ENCODE peak calls at places on chromosomes 11 and 22, in nine cellular contexts. Y is spleen, E is HCT116, B is astrocyte, C is PC-3, D is body of pancreas, H is pancreas, X is upper lobe of right lung, M is IMR-90. G is an unnamed sample. For H3K36me3, the result is how much of the 10 kb centered on the place peaks cover.

GRCh38 chr11:27485930-27486773 is 13.6 kb upstream of the LGR4 start:
- DNase-seq in Y (no peak), E (peak), B (peak), C (peak), D (peak), H (no peak), X (no peak), M (peak), G (no peak)

GRCh38 chr11:114416441-114416928 is 16.0 kb downstream of the RBM7 start:
- DNase-seq in Y (no peak), E (no peak), B (peak), C (peak), D (no peak), H (no peak), X (no peak), M (peak), G (no peak)

GRCh38 chr22:49749885-49750510 is 77.7 kb downstream of the BRD1 start:
- DNase-seq in Y (no peak), E (no peak), B (no peak), C (no peak), D (no peak), H (peak), X (peak), M (no peak), G (peak)

GRCh38 chr22:49212466-49212865 is 615.2 kb downstream of the BRD1 start:
- DNase-seq in Y (peak), E (no peak), B (no peak), C (no peak), D (no peak), H (peak), X (peak), M (no peak), G (peak)

GRCh38 chr11:8693010-8693551 is 10.5 kb downstream of the RPL27A start:
- DNase-seq in Y (no peak), E (no peak), B (no peak), C (no peak), D (no peak), H (no peak), X (no peak), M (peak), G (no peak)

GRCh38 chr22:50525991-50526848 is 822 bp upstream of the SCO2 start:
- DNase-seq in Y (peak), E (no peak), B (peak), C (peak), D (peak), H (peak), X (peak), M (peak), G (peak)

GRCh38 chr11:69704508-69705245 is 855 bp upstream of the FGF19 start:
- DNase-seq in Y (peak), E (no peak), B (no peak), C (peak), D (no peak), H (no peak), X (no peak), M (no peak), G (no peak)

GRCh38 chr11:68026391-68027105 is 3.9 kb upstream of the NDUFS8 start:
- DNase-seq in Y (no peak), E (no peak), B (no peak), C (no peak), D (no peak), H (peak), X (no peak), M (no peak), G (peak)

GRCh38 chr22:37661160-37661924 is 2.8 kb downstream of the PDXP start:
- DNase-seq in Y (no peak), E (no peak), B (peak), C (peak), D (peak), H (no peak), X (no peak), M (peak), G (no peak)

GRCh38 chr11:60925685-60926267 is 1.5 kb downstream of the TMEM132A start:
- DNase-seq in Y (peak), E (no peak), B (peak), C (peak), D (no peak), H (no peak), X (no peak), M (peak), G (no peak)

GRCh38 chr11:59117774-59118173 is 10.7 kb downstream of the FAM111B start:
- DNase-seq in Y (no peak), E (no peak), B (no peak), C (no peak), D (no peak), H (no peak), X (no peak), M (no peak), G (no peak)

GRCh38 chr11:99645934-99646333 is 625.2 kb downstream of the CNTN5 start:
- DNase-seq in Y (no peak), E (no peak), B (no peak), C (no peak), D (no peak), H (no peak), X (no peak), M (no peak), G (no peak)

GRCh38 chr11:26227311-26227710 is 104.6 kb upstream of the ANO3 start:
- DNase-seq in Y (no peak), E (no peak), B (peak), C (peak), D (no peak), H (no peak), X (no peak), M (peak), G (no peak)

GRCh38 chr11:118771481-118772278 is 19.3 kb downstream of the DDX6 start:
- DNase-seq in Y (no peak), E (no peak), B (no peak), C (no peak), D (no peak), H (no peak), X (no peak), M (no peak), G (no peak)

GRCh38 chr11:35256296-35256695 is 117.3 kb downstream of the CD44 start:
- DNase-seq in Y (no peak), E (no peak), B (no peak), C (no peak), D (no peak), H (no peak), X (no peak), M (no peak), G (no peak)

GRCh38 chr11:17952487-17952886 is 60.4 kb downstream of the SERGEF start:
- DNase-seq in Y (no peak), E (no peak), B (no peak), C (no peak), D (no peak), H (no peak), X (no peak), M (no peak), G (no peak)

GRCh38 chr11:73401217-73401923 is 25.2 kb downstream of the RELT start:
- DNase-seq in Y (no peak), E (no peak), B (no peak), C (no peak), D (no peak), H (no peak), X (no peak), M (no peak), G (no peak)

GRCh38 chr11:69209936-69210659 is 54.4 kb downstream of the SMIM38 start:
- DNase-seq in Y (peak), E (no peak), B (no peak), C (no peak), D (peak), H (no peak), X (peak), M (no peak), G (no peak)

GRCh38 chr11:69492201-69492991 is 10.9 kb downstream of the LINC01488 start:
- DNase-seq in Y (peak), E (no peak), B (peak), C (no peak), D (no peak), H (peak), X (no peak), M (peak), G (no peak)

GRCh38 chr11:69298778-69299461 is 5.0 kb downstream of the MYEOV start:
- DNase-seq in Y (peak), E (no peak), B (no peak), C (peak), D (no peak), H (peak), X (peak), M (peak), G (no peak)

GRCh38 chr22:20407829-20408228 is 13.9 kb downstream of the ZNF74 start:
- DNase-seq in Y (no peak), E (no peak), B (no peak), C (no peak), D (no peak), H (no peak), X (peak), M (no peak), G (no peak)

GRCh38 chr22:37121887-37122591 is 12.5 kb upstream of the TMPRSS6 start:
- DNase-seq in Y (peak), E (no peak), B (peak), C (peak), D (peak), H (no peak), X (peak), M (peak), G (no peak)

GRCh38 chr11:2834893-2835767 is 50.4 kb downstream of the CDKN1C start:
- DNase-seq in Y (no peak), E (no peak), B (peak), C (peak), D (no peak), H (peak), X (no peak), M (peak), G (peak)

DNA sequence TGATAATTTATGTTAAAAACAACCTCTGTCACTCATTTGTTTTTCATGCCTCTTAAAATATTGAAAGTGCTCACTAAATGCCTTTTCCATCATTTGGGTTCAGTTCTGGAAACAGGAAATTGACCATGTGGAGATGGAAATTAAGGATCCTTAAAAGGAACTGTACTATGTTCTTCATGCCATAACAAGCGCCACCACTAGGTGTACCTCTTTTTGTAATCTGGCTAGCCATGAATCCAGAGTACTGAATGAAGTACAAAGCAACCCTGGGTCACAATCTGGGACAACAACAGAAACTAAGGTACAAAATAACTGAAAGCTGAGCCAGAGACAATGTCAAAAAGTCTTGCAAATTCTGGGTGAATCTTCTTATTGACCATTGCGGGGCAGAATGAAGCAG is 559.1 kb downstream of the FAM181B start:
- DNase-seq in Y (no peak), E (no peak), B (no peak), C (no peak), D (no peak), H (no peak), X (no peak), M (no peak), G (no peak)
- TF ChIP-seq CTCF in Y (no peak), E (peak), B (peak), C (peak), D (no peak), H (no peak), X (no peak), M (no peak), G (no peak)

GRCh38 chr11:111841370-111842053 is 29.9 kb downstream of the ALG9 start:
- DNase-seq in Y (peak), E (peak), B (peak), C (peak), D (peak), H (peak), X (peak), M (peak), G (no peak)

GRCh38 chr11:111837366-111837891 is 34.0 kb downstream of the ALG9 start:
- DNase-seq in Y (no peak), E (no peak), B (no peak), C (no peak), D (no peak), H (no peak), X (no peak), M (no peak), G (no peak)

GRCh38 chr11:111836766-111837165 is 34.6 kb downstream of the ALG9 start:
- DNase-seq in Y (no peak), E (no peak), B (peak), C (peak), D (no peak), H (no peak), X (no peak), M (peak), G (no peak)

GRCh38 chr11:111838054-111838453 is 33.3 kb downstream of the ALG9 start:
- DNase-seq in Y (no peak), E (no peak), B (no peak), C (no peak), D (no peak), H (no peak), X (no peak), M (no peak), G (no peak)

GRCh38 chr11:111840143-111840542 is 31.2 kb downstream of the ALG9 start:
- DNase-seq in Y (no peak), E (no peak), B (no peak), C (no peak), D (no peak), H (no peak), X (no peak), M (no peak), G (no peak)
- H3K27ac ChIP-seq in Y (no peak), E (no peak), B (no peak), C (no peak), D (no peak), H (no peak), X (no peak), M (no peak), G (no peak)

DNA sequence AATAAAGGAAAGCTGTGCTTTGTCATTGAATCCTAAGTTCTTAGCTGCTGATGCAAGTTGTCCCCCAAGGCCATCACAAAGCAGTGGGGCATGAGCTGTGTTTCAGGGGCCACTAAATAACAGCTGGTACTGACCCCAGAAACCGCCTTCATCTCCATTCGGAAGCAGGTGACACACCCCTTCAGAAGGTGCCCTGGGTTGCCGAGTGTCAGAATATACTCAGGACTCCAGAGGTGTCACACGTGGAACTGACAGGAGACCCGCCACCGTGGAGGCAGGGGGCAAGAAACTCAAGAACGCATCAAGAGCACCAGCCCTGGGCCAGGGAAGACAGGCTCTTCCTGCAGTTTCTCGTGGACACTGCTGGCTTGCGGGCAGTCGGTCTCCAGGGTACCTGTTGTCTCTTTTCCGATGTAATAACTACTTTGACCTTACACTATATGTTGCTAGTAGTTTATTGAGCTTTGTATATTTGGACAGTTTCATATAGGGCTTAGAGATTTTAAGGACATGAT is 41.5 kb downstream of the PPP2R1B start:
- DNase-seq in Y (no peak), E (no peak), B (no peak), C (no peak), D (no peak), H (no peak), X (peak), M (no peak), G (no peak)
- H3K36me3 ChIP-seq in Y (half or more), E (under half), B (under half), C (under half), D (under half), H (under half), X (half or more), M (half or more), G (under half)

GRCh38 chr22:18001040-18001893 is 23.1 kb downstream of the MICAL3 start:
- DNase-seq in Y (peak), E (peak), B (peak), C (peak), D (peak), H (peak), X (peak), M (peak), G (peak)
- TF ChIP-seq CTCF in Y (peak), E (peak), B (no peak), C (peak), D (peak), H (peak), X (peak), M (peak), G (peak)

GRCh38 chr11:10453261-10453660 is 1.8 kb upstream of the AMPD3 start:
- DNase-seq in Y (no peak), E (no peak), B (no peak), C (peak), D (no peak), H (no peak), X (no peak), M (peak), G (no peak)
- H3K27ac ChIP-seq in Y (no peak), E (no peak), B (no peak), C (no peak), D (no peak), H (no peak), X (no peak), M (no peak), G (peak)

GRCh38 chr11:7654094-7654742 is 19.1 kb downstream of the CYB5R2 start:
- DNase-seq in Y (no peak), E (no peak), B (no peak), C (no peak), D (no peak), H (no peak), X (no peak), M (no peak), G (no peak)

GRCh38 chr11:7655253-7656217 is 17.8 kb downstream of the CYB5R2 start:
- DNase-seq in Y (no peak), E (no peak), B (no peak), C (no peak), D (no peak), H (no peak), X (no peak), M (no peak), G (no peak)

GRCh38 chr11:7648264-7648663 is 25.0 kb downstream of the CYB5R2 start:
- DNase-seq in Y (no peak), E (no peak), B (no peak), C (no peak), D (no peak), H (no peak), X (no peak), M (no peak), G (no peak)

GRCh38 chr11:7651140-7651551 is 22.2 kb downstream of the CYB5R2 start:
- DNase-seq in Y (no peak), E (no peak), B (no peak), C (peak), D (peak), H (no peak), X (no peak), M (peak), G (peak)

DNA sequence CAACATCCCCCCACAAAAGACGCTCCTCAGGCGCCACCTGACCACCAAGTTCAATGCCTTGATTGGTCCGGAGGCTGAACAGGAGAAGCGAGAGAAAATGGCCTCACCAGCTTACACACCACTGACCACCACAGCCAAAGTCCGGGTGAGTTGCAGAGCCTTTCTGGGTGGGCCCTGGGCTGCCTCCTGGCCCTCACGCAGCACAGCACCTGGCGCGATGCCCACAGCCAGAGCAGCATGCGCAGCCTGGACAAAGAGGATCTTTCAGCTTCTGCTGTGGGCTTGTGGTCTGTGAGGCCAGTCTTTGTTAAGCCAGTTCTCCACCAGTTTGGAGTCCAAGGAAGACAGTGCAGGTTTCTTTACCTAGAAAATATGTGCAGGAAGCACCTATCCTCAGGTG is 21.6 kb downstream of the CYB5R2 start:
- DNase-seq in Y (no peak), E (no peak), B (no peak), C (no peak), D (no peak), H (no peak), X (no peak), M (no peak), G (no peak)
- H3K36me3 ChIP-seq in Y (half or more), E (under half), B (under half), C (under half), D (under half), H (under half), X (half or more), M (under half), G (under half)

DNA sequence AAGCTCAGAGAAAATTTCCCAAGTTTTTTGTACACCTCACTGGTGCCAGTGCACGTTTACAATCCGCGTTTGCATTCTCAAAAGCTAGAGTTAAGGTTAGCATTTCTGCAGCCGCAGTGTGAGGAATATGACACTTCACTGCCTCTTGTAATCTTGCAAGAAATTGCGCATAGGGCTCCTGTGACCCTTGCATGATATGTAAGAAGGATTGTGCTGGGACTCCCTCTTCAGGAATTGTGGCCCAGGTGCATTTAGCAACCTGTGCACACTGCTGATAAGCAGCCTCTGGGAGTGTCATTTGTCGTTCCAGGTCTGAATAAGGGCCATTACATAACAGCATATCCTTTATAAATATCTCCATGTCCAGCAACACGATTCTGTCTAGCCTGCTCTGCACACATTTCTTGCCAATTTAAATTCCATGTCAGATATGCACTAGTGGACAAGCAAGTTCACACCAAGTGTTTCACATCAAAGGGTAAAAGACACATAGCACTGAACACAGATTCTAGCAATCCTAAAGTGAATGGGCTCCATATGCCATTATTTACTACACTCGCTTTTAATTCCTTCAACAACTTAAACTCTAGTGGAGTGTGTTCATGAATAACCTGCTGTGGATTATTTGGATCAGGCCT is 69.2 kb upstream of the INCENP start:
- DNase-seq in Y (peak), E (peak), B (no peak), C (peak), D (peak), H (no peak), X (no peak), M (peak), G (peak)
- TF ChIP-seq CTCF in Y (no peak), E (peak), B (no peak), C (peak), D (no peak), H (no peak), X (peak), M (peak), G (peak)

GRCh38 chr22:30211124-30211820 is 35.3 kb downstream of the LIF start:
- DNase-seq in Y (peak), E (no peak), B (no peak), C (no peak), D (no peak), H (no peak), X (peak), M (no peak), G (no peak)
- H3K27ac ChIP-seq in Y (no peak), E (peak), B (peak), C (peak), D (peak), H (no peak), X (no peak), M (peak), G (no peak)

DNA sequence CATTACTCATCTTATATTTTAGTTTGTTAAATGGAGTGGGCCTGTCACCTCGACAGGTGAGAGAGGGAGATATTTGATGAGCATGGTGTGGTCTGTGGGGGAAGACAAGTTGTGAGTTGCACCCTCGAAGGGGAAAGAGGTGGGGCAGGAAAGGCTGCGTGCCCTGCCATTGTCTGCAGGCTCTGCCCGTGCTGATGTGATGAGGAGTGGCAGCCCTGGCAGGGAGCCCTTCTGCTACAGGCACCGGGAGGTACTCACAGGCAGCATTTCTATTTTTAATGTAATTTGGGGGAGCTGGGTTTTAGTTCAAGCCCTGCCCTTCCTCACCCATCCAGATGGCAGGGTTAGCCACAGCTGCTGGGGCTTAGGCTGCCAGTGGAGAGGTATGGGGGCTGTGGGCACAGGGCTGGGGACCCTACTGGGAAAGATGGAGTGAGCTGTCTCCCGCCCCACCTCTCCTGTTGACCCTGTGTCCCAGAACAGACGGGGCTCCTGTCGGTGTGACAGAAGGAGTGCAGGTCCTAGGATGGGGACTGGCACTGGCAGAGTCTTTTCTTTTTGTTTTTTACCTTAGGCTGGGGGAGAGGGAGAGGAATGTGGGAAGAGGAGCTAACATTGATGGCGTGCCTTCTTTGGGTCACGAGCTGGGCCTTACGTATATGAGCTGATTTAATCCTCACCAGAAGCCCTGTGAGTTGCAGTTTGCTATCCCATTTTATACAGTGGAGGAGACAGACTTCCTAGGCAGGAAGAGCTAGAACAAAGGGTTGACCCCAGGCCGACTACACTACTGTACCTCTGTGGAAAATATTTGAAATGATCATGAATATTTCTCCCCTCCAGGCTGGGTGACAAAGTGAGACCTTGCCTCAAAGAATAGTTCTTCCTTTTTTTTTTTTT is 51.6 kb downstream of the CEP164 start:
- DNase-seq in Y (no peak), E (no peak), B (no peak), C (no peak), D (no peak), H (no peak), X (no peak), M (no peak), G (no peak)
- H3K36me3 ChIP-seq in Y (half or more), E (under half), B (under half), C (under half), D (under half), H (under half), X (half or more), M (half or more), G (half or more)